ENCODE peak calls at places on chromosome X, in four cellular contexts. I is GM12878, E is K562, V is SK-N-SH. K is an unnamed sample.

GRCh38 chrX:11770320-11770719 is 12.3 kb downstream of the MSL3 start:
- DNase-seq in I (peak), V (peak), E (peak), K (peak)

GRCh38 chrX:138777230-138777629 is 65.7 kb upstream of the FGF13 start:
- DNase-seq in I (no peak), V (no peak), E (peak), K (no peak)

GRCh38 chrX:155997436-155997835 is at the start of gene IL9R:
- DNase-seq in V (no peak), E (peak), I (peak), K (no peak)

GRCh38 chrX:96685205-96686099 is 810 bp downstream of the DIAPH2 start:
- DNase-seq in I (no peak), E (no peak), V (peak), K (peak)

GRCh38 chrX:20427173-20427770 is 160.6 kb upstream of the RPS6KA3 start:
- DNase-seq in I (no peak), V (no peak), E (no peak), K (no peak)

GRCh38 chrX:154074199-154074598 is 23.3 kb downstream of the MECP2 start:
- DNase-seq in V (no peak), I (no peak), E (no peak), K (peak)

GRCh38 chrX:39309018-39309620 is 507.9 kb downstream of the MID1IP1 start:
- DNase-seq in V (no peak), E (no peak), I (no peak), K (no peak)

GRCh38 chrX:13911581-13911980 is 94.7 kb upstream of the GPM6B start:
- DNase-seq in I (no peak), V (no peak), E (no peak), K (no peak)

GRCh38 chrX:10077425-10078188 is 79.2 kb upstream of the CLCN4 start:
- DNase-seq in I (no peak), E (no peak), V (no peak), K (peak)

GRCh38 chrX:150506486-150506885 is 61.9 kb upstream of the MTM1 start:
- DNase-seq in I (no peak), E (no peak), V (no peak), K (no peak)

GRCh38 chrX:53656845-53657244 is 29.7 kb downstream of the HUWE1 start:
- DNase-seq in I (no peak), V (no peak), E (no peak), K (no peak)

GRCh38 chrX:41665676-41666075 is 23.1 kb upstream of the GPR34 start:
- DNase-seq in I (no peak), V (no peak), E (no peak), K (no peak)

GRCh38 chrX:46488712-46489111 is 56.5 kb downstream of the ZNF674 start:
- DNase-seq in V (no peak), I (no peak), E (no peak), K (no peak)

GRCh38 chrX:39983715-39984114 is 114.0 kb downstream of the BCOR start:
- DNase-seq in V (no peak), I (no peak), E (no peak), K (no peak)

GRCh38 chrX:22577181-22577580 is 304.5 kb downstream of the CBLL2 start:
- DNase-seq in V (no peak), I (no peak), E (no peak), K (no peak)

GRCh38 chrX:138710866-138711331 is 618 bp downstream of the FGF13 start:
- DNase-seq in I (no peak), V (no peak), E (no peak), K (no peak)

GRCh38 chrX:108134724-108135123 is 43.1 kb downstream of the ATG4A start:
- DNase-seq in E (no peak), I (no peak), V (no peak), K (no peak)

GRCh38 chrX:45714864-45715263 is 514.2 kb upstream of the DIPK2B start:
- DNase-seq in V (no peak), I (peak), E (no peak), K (no peak)

GRCh38 chrX:102712216-102712966 is at the start of gene GPRASP2:
- DNase-seq in E (peak), V (peak), I (no peak), K (no peak)

GRCh38 chrX:70452143-70452733 is 7.6 kb downstream of the DLG3 start:
- DNase-seq in E (peak), I (no peak), V (peak), K (peak)

GRCh38 chrX:55742649-55743048 is 25.1 kb downstream of the RRAGB start:
- DNase-seq in V (no peak), E (no peak), I (no peak), K (no peak)

GRCh38 chrX:119015407-119016242 is 41.2 kb downstream of the LONRF3 start:
- DNase-seq in I (peak), V (no peak), E (no peak), K (no peak)

GRCh38 chrX:154605566-154605965 is 13.5 kb downstream of the CTAG1B start:
- DNase-seq in E (no peak), I (no peak), V (no peak), K (no peak)

GRCh38 chrX:30702736-30703135 is 49.5 kb downstream of the GK start:
- DNase-seq in V (no peak), I (no peak), E (no peak), K (no peak)

GRCh38 chrX:136759968-136760367 is 20.8 kb downstream of the ARHGEF6 start:
- DNase-seq in E (no peak), I (peak), V (peak), K (no peak)

GRCh38 chrX:136752796-136753195 is 27.9 kb downstream of the ARHGEF6 start:
- DNase-seq in I (no peak), E (no peak), V (no peak), K (no peak)

GRCh38 chrX:136755411-136755810 is 25.3 kb downstream of the ARHGEF6 start:
- DNase-seq in E (no peak), V (no peak), I (no peak), K (no peak)

GRCh38 chrX:136750364-136750763 is 30.4 kb downstream of the ARHGEF6 start:
- DNase-seq in V (no peak), I (no peak), E (no peak), K (no peak)

GRCh38 chrX:136754641-136755040 is 26.1 kb downstream of the ARHGEF6 start:
- DNase-seq in E (no peak), V (no peak), I (no peak), K (no peak)
- TF ChIP-seq NFIC in E (no peak), V (no peak), I (no peak), K (no peak)

DNA sequence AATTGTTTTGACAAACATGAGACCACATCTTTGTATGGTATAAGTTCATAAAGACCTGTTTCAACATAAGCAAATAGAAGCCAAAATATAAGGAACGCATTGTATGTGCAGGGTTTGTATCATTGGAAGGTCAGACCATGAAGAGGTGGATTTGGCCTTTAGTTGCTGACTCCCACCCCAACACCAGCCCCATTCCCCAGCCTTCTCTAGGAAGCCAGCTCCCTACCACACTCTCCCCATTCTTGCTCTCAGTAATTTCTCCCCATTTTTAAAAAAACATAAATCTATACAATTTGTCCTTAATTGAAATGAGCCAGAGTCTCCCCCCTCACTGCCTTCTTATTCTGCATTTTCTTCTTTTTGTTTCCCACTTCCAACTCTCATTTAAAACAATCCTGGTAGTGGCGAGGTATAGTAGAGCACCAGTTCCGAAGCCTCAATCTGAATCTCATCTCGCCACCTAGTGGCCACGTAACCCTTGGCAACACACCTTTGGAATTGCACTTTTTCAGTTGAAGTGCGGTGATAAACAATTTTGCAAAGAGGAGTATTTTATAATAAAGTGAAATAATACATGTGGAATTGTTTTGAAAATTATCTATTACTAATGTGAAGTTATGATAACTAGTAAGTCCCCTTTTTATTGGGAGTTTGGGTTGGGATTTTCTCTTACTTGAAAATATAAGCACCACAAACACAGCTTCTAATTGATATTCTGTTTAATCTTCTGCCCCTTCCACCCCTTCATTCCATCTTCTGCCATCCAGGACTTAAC is 126.6 kb downstream of the ASB9 start:
- DNase-seq in E (peak), I (no peak), V (peak), K (peak)
- TF ChIP-seq NFIC in E (no peak), I (no peak), V (no peak), K (no peak)

GRCh38 chrX:77415161-77415560 is 32.0 kb upstream of the FGF16 start:
- DNase-seq in I (no peak), V (no peak), E (no peak), K (no peak)
- TF ChIP-seq NFIC in I (no peak), V (no peak), E (no peak), K (no peak)

DNA sequence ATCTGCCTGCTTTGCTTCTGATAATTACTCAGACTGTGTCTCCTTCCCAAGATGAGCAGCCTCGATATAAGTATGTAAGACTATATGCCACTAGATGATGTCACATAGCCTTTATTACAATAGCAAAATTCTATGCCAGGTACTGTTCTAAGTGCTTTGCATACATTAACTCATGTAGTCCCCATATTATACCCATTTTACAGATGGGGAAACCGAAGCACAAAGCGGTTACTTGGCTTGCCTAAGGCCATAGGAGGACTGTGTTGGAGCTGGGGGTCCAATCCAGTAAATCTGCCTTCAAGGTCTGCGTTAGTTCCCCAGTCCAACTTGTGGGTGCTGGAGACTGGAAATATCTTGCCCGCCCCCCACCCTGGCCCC is 826 bp upstream of the SCML1 start:
- DNase-seq in E (no peak), V (no peak), I (no peak), K (no peak)
- TF ChIP-seq NFIC in E (no peak), V (no peak), I (no peak), K (no peak)

DNA sequence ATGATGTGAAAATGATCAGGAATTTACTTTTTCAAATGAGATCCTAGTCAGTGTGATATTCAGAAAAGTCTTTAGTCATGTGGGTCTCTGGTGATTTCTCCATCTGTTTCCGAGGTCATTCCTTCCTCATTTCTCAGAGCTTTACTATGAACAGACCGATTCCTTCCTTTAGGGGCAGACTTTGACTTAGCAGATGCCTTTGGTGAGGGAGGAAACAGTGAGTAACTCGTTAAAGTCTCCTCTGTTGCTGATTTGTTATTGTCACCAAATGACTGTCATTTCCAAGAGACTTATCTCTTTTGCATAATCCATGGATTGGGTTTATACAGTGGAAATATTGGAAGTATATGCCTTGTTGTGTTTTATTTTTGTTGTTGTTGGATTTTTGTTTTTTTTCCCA is 76.2 kb upstream of the CD99 start:
- DNase-seq in I (no peak), V (no peak), E (peak), K (no peak)
- TF ChIP-seq NFIC in I (no peak), V (no peak), E (no peak), K (no peak)

GRCh38 chrX:113058634-113059033 is 218.0 kb upstream of the AMOT start:
- DNase-seq in I (peak), E (no peak), V (no peak), K (no peak)
- TF ChIP-seq NFIC in I (no peak), E (no peak), V (no peak), K (no peak)

DNA sequence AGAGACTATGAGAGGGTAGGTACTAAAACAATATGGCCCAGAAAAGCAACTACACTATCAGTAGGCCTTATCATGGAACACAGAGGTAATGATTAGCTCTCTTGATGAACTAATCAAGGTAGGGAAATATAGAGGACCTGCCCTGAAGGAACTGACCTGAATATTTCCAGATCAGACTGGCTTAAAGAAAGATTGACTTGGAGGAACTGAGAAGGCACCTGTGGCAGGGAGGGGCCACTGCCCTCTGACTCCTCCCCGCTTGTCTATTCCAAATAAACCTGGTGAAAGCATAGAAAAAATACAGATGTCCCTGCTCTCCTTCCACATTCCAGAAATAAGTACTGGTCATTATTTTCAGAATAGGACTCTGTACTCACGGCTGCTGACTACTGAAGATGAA is 5.5 kb downstream of the RPS6KA6 start:
- DNase-seq in I (no peak), V (no peak), E (no peak), K (no peak)
- TF ChIP-seq NFIC in I (no peak), V (no peak), E (no peak), K (no peak)

GRCh38 chrX:2824886-2825285 is 3.8 kb upstream of the GYG2 start:
- DNase-seq in E (no peak), V (no peak), I (no peak), K (no peak)

GRCh38 chrX:2823795-2824386 is 4.8 kb upstream of the GYG2 start:
- DNase-seq in I (no peak), V (no peak), E (no peak), K (no peak)

GRCh38 chrX:2817036-2817435 is 11.7 kb upstream of the GYG2 start:
- DNase-seq in I (no peak), E (no peak), V (no peak), K (no peak)

GRCh38 chrX:2820131-2820771 is 8.5 kb upstream of the GYG2 start:
- DNase-seq in V (no peak), I (no peak), E (no peak), K (no peak)

GRCh38 chrX:2819345-2820130 is 9.2 kb upstream of the GYG2 start:
- DNase-seq in V (peak), E (peak), I (no peak), K (peak)
- TF ChIP-seq NFIC in V (no peak), E (no peak), I (no peak), K (no peak)

GRCh38 chrX:72107320-72107719 is 24.4 kb downstream of the RTL5 start:
- DNase-seq in V (peak), I (no peak), E (no peak), K (no peak)
- TF ChIP-seq NFIC in V (no peak), I (no peak), E (no peak), K (no peak)

GRCh38 chrX:361231-362145 is 25.2 kb downstream of the PPP2R3B start:
- DNase-seq in E (no peak), I (no peak), V (no peak), K (no peak)
- TF ChIP-seq NFIC in E (no peak), I (no peak), V (no peak), K (no peak)